ENCODE peak calls at places on chromosomes 5 and 9, in eight cellular contexts. M is foreskin keratinocyte; P is iPS-NIHi11; N is stimulated activated CD8-positive, alpha-beta memory T cell treated with anti-CD3 and anti-CD28 coated beads, Interleukin-7, amount 100 ng/mL, for 24 hours; U is Kasumi-1; L is esophagus squamous epithelium; D is H54; Y is ACHN. B is an unnamed sample.

GRCh38 chr5:119070578-119070827 is 384 bp upstream of the DMXL1 start:
- DNase-seq in M (no peak), N (no peak), L (peak), U (peak), D (no peak), P (peak), Y (no peak), B (no peak)

GRCh38 chr9:114280636-114281315 is 42.1 kb upstream of the ORM1 start:
- DNase-seq in D (no peak), U (no peak), M (no peak), L (no peak), P (no peak), Y (no peak), N (no peak), B (peak)

GRCh38 chr5:9265391-9266287 is 280.2 kb downstream of the SEMA5A start:
- DNase-seq in N (no peak), L (no peak), D (peak), P (peak), U (no peak), Y (no peak), M (peak), B (peak)

GRCh38 chr5:176601901-176602300 is 8.1 kb downstream of the GPRIN1 start:
- DNase-seq in D (no peak), M (no peak), Y (no peak), L (no peak), U (no peak), P (no peak), N (no peak), B (no peak)

GRCh38 chr5:77785229-77785628 is 9.1 kb upstream of the TBCA start:
- DNase-seq in M (no peak), Y (no peak), N (no peak), P (no peak), U (no peak), L (no peak), D (no peak), B (no peak)

GRCh38 chr9:35666547-35666946 is 1.6 kb upstream of the ARHGEF39 start:
- DNase-seq in Y (no peak), M (no peak), U (no peak), P (no peak), D (no peak), L (no peak), N (no peak), B (no peak)

GRCh38 chr5:113038714-113039113 is 62.1 kb downstream of the DCP2 start:
- DNase-seq in N (no peak), P (peak), U (no peak), Y (no peak), D (peak), M (peak), L (no peak), B (peak)

GRCh38 chr9:86303316-86303975 is 21.1 kb upstream of the ISCA1 start:
- DNase-seq in L (no peak), M (peak), D (no peak), U (no peak), P (peak), Y (no peak), N (no peak), B (peak)

GRCh38 chr5:121949885-121950284 is 11.9 kb upstream of the SRFBP1 start:
- DNase-seq in D (peak), U (peak), Y (peak), N (no peak), M (no peak), P (peak), L (no peak), B (peak)

GRCh38 chr5:157106668-157107461 is 2.0 kb downstream of the HAVCR2 start:
- DNase-seq in U (peak), L (no peak), N (no peak), M (no peak), D (no peak), P (no peak), Y (no peak), B (no peak)

GRCh38 chr5:68088302-68088701 is 127.3 kb upstream of the PIK3R1 start:
- DNase-seq in D (no peak), N (no peak), U (no peak), L (no peak), Y (no peak), M (no peak), P (no peak), B (no peak)

GRCh38 chr5:126855266-126855665 is 78.3 kb downstream of the LMNB1 start:
- DNase-seq in L (no peak), D (no peak), U (no peak), M (no peak), P (no peak), N (no peak), Y (no peak), B (no peak)

GRCh38 chr9:18441245-18441644 is 32.7 kb upstream of the ADAMTSL1 start:
- DNase-seq in M (no peak), D (no peak), P (no peak), Y (no peak), N (no peak), L (no peak), U (no peak), B (no peak)

GRCh38 chr9:17578577-17578910 is 322 bp upstream of the SH3GL2 start:
- DNase-seq in D (no peak), U (no peak), M (no peak), P (no peak), N (no peak), L (no peak), Y (no peak), B (no peak)

GRCh38 chr5:400282-401215 is 42.4 kb upstream of the EXOC3 start:
- DNase-seq in M (no peak), L (no peak), P (no peak), Y (no peak), U (no peak), N (no peak), D (no peak), B (peak)

GRCh38 chr5:75710630-75711029 is 6.6 kb downstream of the POC5 start:
- DNase-seq in P (no peak), N (no peak), U (peak), Y (no peak), L (no peak), M (no peak), D (no peak), B (no peak)

GRCh38 chr9:87494970-87495471 is 2.6 kb upstream of the DAPK1 start:
- DNase-seq in N (no peak), D (no peak), Y (no peak), L (no peak), P (no peak), M (peak), U (no peak), B (no peak)

GRCh38 chr5:139903805-139904565 is 108.4 kb downstream of the PSD2 start:
- DNase-seq in P (peak), L (no peak), N (no peak), D (no peak), U (no peak), M (no peak), Y (peak), B (peak)

GRCh38 chr9:70852711-70853240 is 268.6 kb downstream of the TRPM3 start:
- DNase-seq in L (no peak), Y (no peak), U (no peak), N (no peak), P (no peak), M (no peak), D (no peak), B (no peak)

GRCh38 chr5:147576646-147577535 is 67.0 kb upstream of the DPYSL3 start:
- DNase-seq in U (peak), L (no peak), M (no peak), P (peak), D (peak), Y (no peak), N (peak), B (peak)

GRCh38 chr9:1869843-1870242 is 145.3 kb upstream of the SMARCA2 start:
- DNase-seq in U (no peak), Y (peak), L (no peak), N (no peak), P (peak), M (no peak), D (no peak), B (peak)

GRCh38 chr9:72839140-72839539 is 113.7 kb downstream of the ALDH1A1 start:
- DNase-seq in M (no peak), N (no peak), P (no peak), D (no peak), Y (no peak), U (no peak), L (no peak), B (no peak)

GRCh38 chr5:162683280-162683679 is 615.7 kb downstream of the GABRG2 start:
- DNase-seq in D (no peak), M (no peak), L (no peak), Y (no peak), P (no peak), N (no peak), U (peak), B (no peak)

GRCh38 chr9:132833451-132834130 is 44.5 kb downstream of the AK8 start:
- DNase-seq in P (no peak), M (no peak), U (no peak), L (no peak), Y (no peak), D (no peak), N (no peak), B (no peak)

GRCh38 chr5:157915638-157916037 is 56.7 kb upstream of the CLINT1 start:
- DNase-seq in L (no peak), N (no peak), D (no peak), U (no peak), Y (no peak), M (no peak), P (no peak), B (no peak)

GRCh38 chr5:158725223-158725825 is 374.4 kb downstream of the EBF1 start:
- DNase-seq in M (no peak), Y (no peak), N (no peak), D (no peak), U (no peak), L (no peak), P (no peak), B (no peak)

GRCh38 chr9:37575921-37576721 is at the start of gene FBXO10:
- DNase-seq in D (no peak), M (no peak), N (no peak), P (peak), Y (peak), L (no peak), U (peak), B (peak)

GRCh38 chr5:87127956-87128687 is 139.6 kb upstream of the RASA1 start:
- DNase-seq in L (no peak), P (no peak), M (no peak), Y (no peak), D (no peak), U (no peak), N (no peak), B (no peak)

GRCh38 chr5:43839218-43839617 is 236.2 kb downstream of the NNT start:
- DNase-seq in M (peak), Y (no peak), N (no peak), U (no peak), L (no peak), P (no peak), D (peak), B (no peak)

GRCh38 chr5:40223884-40224402 is 455.8 kb upstream of the PTGER4 start:
- DNase-seq in M (peak), P (no peak), Y (no peak), U (no peak), D (peak), N (no peak), L (no peak), B (no peak)

GRCh38 chr5:112762113-112762810 is 24.6 kb downstream of the APC start:
- DNase-seq in P (no peak), L (no peak), M (no peak), Y (peak), D (no peak), N (no peak), U (no peak), B (no peak)

GRCh38 chr5:105963856-105964255 is 1706.9 kb downstream of the EFNA5 start:
- DNase-seq in P (no peak), D (no peak), U (no peak), L (no peak), Y (no peak), N (no peak), M (no peak), B (no peak)

GRCh38 chr5:107542831-107543231 is 127.9 kb downstream of the EFNA5 start:
- DNase-seq in U (no peak), D (peak), N (no peak), P (no peak), L (no peak), M (no peak), Y (peak), B (no peak)

GRCh38 chr5:132812949-132813598 is at the start of gene SOWAHA:
- DNase-seq in Y (no peak), D (no peak), P (peak), N (no peak), L (no peak), M (no peak), U (no peak), B (peak)

GRCh38 chr5:115433918-115434317 is 110.7 kb downstream of the FEM1C start:
- DNase-seq in L (no peak), Y (no peak), P (no peak), U (no peak), D (no peak), M (no peak), N (no peak), B (no peak)

GRCh38 chr9:98094316-98094715 is 24.7 kb downstream of the TRIM14 start:
- DNase-seq in U (no peak), M (no peak), N (no peak), L (no peak), D (no peak), P (no peak), Y (no peak), B (no peak)

GRCh38 chr9:95446259-95446658 is 70.5 kb downstream of the PTCH1 start:
- DNase-seq in D (no peak), U (no peak), L (no peak), N (no peak), P (no peak), Y (no peak), M (no peak), B (no peak)

GRCh38 chr5:33931136-33931535 is 5.0 kb upstream of the RXFP3 start:
- DNase-seq in M (no peak), D (no peak), Y (no peak), U (no peak), P (no peak), N (no peak), L (no peak), B (no peak)

GRCh38 chr9:98523231-98523901 is 185.4 kb downstream of the GABBR2 start:
- DNase-seq in U (no peak), P (peak), M (no peak), N (no peak), Y (peak), D (no peak), L (no peak), B (peak)

B was measured in H7.